ENCODE peak calls at places on chromosomes 3 and 15, in six cellular contexts. One of them, this sample, is unnamed.

GRCh38 chr3:138937690-138938055 is 9.3 kb downstream of the FOXL2 start:
- DNase-seq in cardiac fibroblast: no peak
- DNase-seq in GM12865: no peak
- DNase-seq in H7: no peak
- DNase-seq in ovary: no peak
- DNase-seq in astrocyte of the cerebellum: no peak
- DNase-seq in this sample: no peak

GRCh38 chr3:141240290-141241247 is 8.9 kb downstream of the PXYLP1 start:
- DNase-seq in ovary: no peak
- DNase-seq in H7: no peak
- DNase-seq in GM12865: no peak
- DNase-seq in cardiac fibroblast: peak
- DNase-seq in astrocyte of the cerebellum: peak
- DNase-seq in this sample: peak

GRCh38 chr3:134347516-134347915 is 26.7 kb downstream of the AMOTL2 start:
- DNase-seq in H7: no peak
- DNase-seq in astrocyte of the cerebellum: no peak
- DNase-seq in cardiac fibroblast: no peak
- DNase-seq in ovary: no peak
- DNase-seq in GM12865: no peak
- DNase-seq in this sample: no peak

GRCh38 chr15:72237286-72238224 is 6.6 kb upstream of the PKM start:
- DNase-seq in ovary: peak
- DNase-seq in H7: peak
- DNase-seq in GM12865: peak
- DNase-seq in astrocyte of the cerebellum: peak
- DNase-seq in cardiac fibroblast: peak
- DNase-seq in this sample: peak

GRCh38 chr15:84671211-84671610 is 13.2 kb upstream of the NMB start:
- DNase-seq in cardiac fibroblast: peak
- DNase-seq in GM12865: no peak
- DNase-seq in ovary: no peak
- DNase-seq in H7: no peak
- DNase-seq in astrocyte of the cerebellum: peak
- DNase-seq in this sample: peak

GRCh38 chr3:87198774-87199173 is 28.3 kb upstream of the CHMP2B start:
- DNase-seq in H7: no peak
- DNase-seq in ovary: no peak
- DNase-seq in astrocyte of the cerebellum: no peak
- DNase-seq in cardiac fibroblast: no peak
- DNase-seq in GM12865: no peak
- DNase-seq in this sample: no peak

GRCh38 chr15:25770618-25771369 is 92.3 kb downstream of the ATP10A start:
- DNase-seq in astrocyte of the cerebellum: no peak
- DNase-seq in H7: peak
- DNase-seq in GM12865: no peak
- DNase-seq in ovary: no peak
- DNase-seq in cardiac fibroblast: no peak
- DNase-seq in this sample: no peak

GRCh38 chr3:111980716-111981456 is 2.1 kb downstream of the ABHD10 start:
- DNase-seq in cardiac fibroblast: no peak
- DNase-seq in astrocyte of the cerebellum: no peak
- DNase-seq in GM12865: no peak
- DNase-seq in ovary: no peak
- DNase-seq in H7: no peak
- DNase-seq in this sample: no peak

GRCh38 chr3:177946965-177947364 is 589.3 kb upstream of the KCNMB2 start:
- DNase-seq in ovary: no peak
- DNase-seq in cardiac fibroblast: peak
- DNase-seq in astrocyte of the cerebellum: no peak
- DNase-seq in GM12865: no peak
- DNase-seq in H7: no peak
- DNase-seq in this sample: no peak

GRCh38 chr3:148748323-148748722 is 50.6 kb downstream of the AGTR1 start:
- DNase-seq in cardiac fibroblast: no peak
- DNase-seq in astrocyte of the cerebellum: no peak
- DNase-seq in H7: no peak
- DNase-seq in ovary: no peak
- DNase-seq in GM12865: no peak
- DNase-seq in this sample: no peak

GRCh38 chr3:113461488-113461887 is 20.2 kb upstream of the CFAP44 start:
- DNase-seq in H7: no peak
- DNase-seq in astrocyte of the cerebellum: no peak
- DNase-seq in ovary: no peak
- DNase-seq in cardiac fibroblast: no peak
- DNase-seq in GM12865: no peak
- DNase-seq in this sample: no peak

GRCh38 chr15:88090406-88091085 is 166.0 kb downstream of the NTRK3 start:
- DNase-seq in ovary: no peak
- DNase-seq in astrocyte of the cerebellum: no peak
- DNase-seq in cardiac fibroblast: no peak
- DNase-seq in H7: no peak
- DNase-seq in GM12865: no peak
- DNase-seq in this sample: no peak

GRCh38 chr15:29050870-29051269 is 165.1 kb downstream of the APBA2 start:
- DNase-seq in astrocyte of the cerebellum: no peak
- DNase-seq in ovary: no peak
- DNase-seq in GM12865: no peak
- DNase-seq in H7: no peak
- DNase-seq in cardiac fibroblast: peak
- DNase-seq in this sample: peak

GRCh38 chr3:129003578-129004112 is 2.5 kb downstream of the EFCC1 start:
- DNase-seq in GM12865: peak
- DNase-seq in astrocyte of the cerebellum: no peak
- DNase-seq in ovary: no peak
- DNase-seq in cardiac fibroblast: no peak
- DNase-seq in H7: peak
- DNase-seq in this sample: no peak

GRCh38 chr3:12339701-12340480 is 51.0 kb downstream of the PPARG start:
- DNase-seq in H7: no peak
- DNase-seq in GM12865: no peak
- DNase-seq in cardiac fibroblast: no peak
- DNase-seq in astrocyte of the cerebellum: no peak
- DNase-seq in ovary: no peak
- DNase-seq in this sample: no peak

GRCh38 chr15:64443747-64444621 is 16.4 kb upstream of the ZNF609 start:
- DNase-seq in H7: no peak
- DNase-seq in cardiac fibroblast: peak
- DNase-seq in GM12865: peak
- DNase-seq in astrocyte of the cerebellum: peak
- DNase-seq in ovary: no peak
- DNase-seq in this sample: peak

GRCh38 chr3:122497425-122497824 is 17.3 kb downstream of the KPNA1 start:
- DNase-seq in H7: no peak
- DNase-seq in cardiac fibroblast: peak
- DNase-seq in ovary: no peak
- DNase-seq in astrocyte of the cerebellum: peak
- DNase-seq in GM12865: peak
- DNase-seq in this sample: peak

GRCh38 chr15:68418611-68419161 is 13.3 kb downstream of the ITGA11 start:
- DNase-seq in cardiac fibroblast: peak
- DNase-seq in astrocyte of the cerebellum: peak
- DNase-seq in ovary: no peak
- DNase-seq in H7: no peak
- DNase-seq in GM12865: no peak
- DNase-seq in this sample: peak

GRCh38 chr3:40073310-40074007 is 236.0 kb upstream of the EIF1B start:
- DNase-seq in astrocyte of the cerebellum: no peak
- DNase-seq in GM12865: no peak
- DNase-seq in ovary: no peak
- DNase-seq in cardiac fibroblast: no peak
- DNase-seq in H7: peak
- DNase-seq in this sample: no peak

GRCh38 chr15:93362821-93363220 is 273.8 kb upstream of the RGMA start:
- DNase-seq in cardiac fibroblast: no peak
- DNase-seq in astrocyte of the cerebellum: no peak
- DNase-seq in GM12865: no peak
- DNase-seq in H7: peak
- DNase-seq in ovary: peak
- DNase-seq in this sample: no peak

DNA sequence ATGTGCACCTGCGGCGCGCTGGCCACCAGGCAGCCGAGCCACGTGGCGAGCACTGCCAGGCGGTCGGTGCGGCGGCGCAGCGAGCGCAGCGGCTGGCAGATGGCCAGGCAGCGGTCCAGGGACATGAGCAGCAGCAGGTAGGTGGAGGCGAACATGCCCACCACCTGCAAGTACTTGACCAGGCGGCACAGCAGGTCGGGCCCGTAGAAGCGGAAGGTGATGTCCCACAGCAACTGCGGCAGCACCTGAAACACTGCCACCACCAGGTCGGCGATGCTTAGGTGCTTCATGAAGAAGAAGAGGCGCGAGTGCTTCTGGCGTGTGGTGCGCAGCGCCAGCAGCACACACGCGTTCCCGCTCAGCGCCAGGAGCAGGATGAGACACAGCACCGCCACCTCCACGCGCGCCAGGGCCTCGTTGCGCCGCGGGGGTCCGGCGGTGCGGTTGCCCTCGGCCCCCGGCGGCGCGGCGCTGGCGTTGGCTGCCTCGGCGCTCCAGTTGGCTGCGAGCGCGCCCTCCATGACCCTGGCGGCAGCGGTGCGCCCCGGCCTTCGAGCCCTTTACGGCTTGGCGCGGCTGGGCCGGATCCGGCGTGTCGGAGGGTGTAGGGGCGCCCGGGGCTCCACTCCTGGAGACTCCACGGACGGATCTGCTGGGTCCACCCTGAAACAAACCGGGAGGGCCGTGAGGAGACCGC is 1.6 kb downstream of the OXTR start:
- DNase-seq in GM12865: peak
- DNase-seq in astrocyte of the cerebellum: no peak
- DNase-seq in H7: peak
- DNase-seq in cardiac fibroblast: peak
- DNase-seq in ovary: no peak
- DNase-seq in this sample: no peak
- H3K4me3 ChIP-seq in GM12865: peak
- H3K4me3 ChIP-seq in astrocyte of the cerebellum: peak
- H3K4me3 ChIP-seq in H7: peak
- H3K4me3 ChIP-seq in cardiac fibroblast: peak
- H3K4me3 ChIP-seq in ovary: no peak
- H3K4me3 ChIP-seq in this sample: peak

GRCh38 chr15:41936649-41937567 is 35.4 kb downstream of the EHD4 start:
- DNase-seq in astrocyte of the cerebellum: no peak
- DNase-seq in GM12865: peak
- DNase-seq in cardiac fibroblast: peak
- DNase-seq in H7: no peak
- DNase-seq in ovary: no peak
- DNase-seq in this sample: no peak

GRCh38 chr15:41939986-41940385 is 32.4 kb downstream of the EHD4 start:
- DNase-seq in ovary: no peak
- DNase-seq in cardiac fibroblast: no peak
- DNase-seq in astrocyte of the cerebellum: no peak
- DNase-seq in H7: no peak
- DNase-seq in GM12865: no peak
- DNase-seq in this sample: no peak

GRCh38 chr15:41936155-41936554 is 36.2 kb downstream of the EHD4 start:
- DNase-seq in cardiac fibroblast: no peak
- DNase-seq in GM12865: no peak
- DNase-seq in ovary: no peak
- DNase-seq in H7: no peak
- DNase-seq in astrocyte of the cerebellum: no peak
- DNase-seq in this sample: no peak

GRCh38 chr15:41935566-41936020 is 36.8 kb downstream of the EHD4 start:
- DNase-seq in H7: no peak
- DNase-seq in ovary: no peak
- DNase-seq in GM12865: peak
- DNase-seq in cardiac fibroblast: no peak
- DNase-seq in astrocyte of the cerebellum: no peak
- DNase-seq in this sample: no peak

DNA sequence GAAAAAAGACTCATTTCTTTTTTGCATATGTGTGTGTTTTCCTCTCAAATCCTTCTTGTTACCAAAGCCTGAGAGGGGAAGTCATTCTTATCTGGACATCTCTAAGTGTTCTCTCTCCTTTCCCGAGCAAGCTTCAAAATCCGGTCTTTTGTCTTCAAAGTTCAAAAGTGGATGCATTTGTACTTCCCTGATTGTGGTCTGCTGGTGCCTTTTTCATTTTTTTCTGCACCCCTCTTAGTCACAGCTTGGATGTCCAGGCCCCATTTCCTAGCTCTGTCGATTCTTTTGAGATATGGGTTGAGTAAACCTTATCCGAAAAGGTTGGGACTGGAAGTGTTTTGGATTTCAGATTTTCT is 34.8 kb downstream of the EHD4 start:
- DNase-seq in GM12865: no peak
- DNase-seq in cardiac fibroblast: no peak
- DNase-seq in ovary: no peak
- DNase-seq in astrocyte of the cerebellum: no peak
- DNase-seq in H7: no peak
- DNase-seq in this sample: no peak
- H3K4me3 ChIP-seq in GM12865: no peak
- H3K4me3 ChIP-seq in cardiac fibroblast: no peak
- H3K4me3 ChIP-seq in ovary: no peak
- H3K4me3 ChIP-seq in astrocyte of the cerebellum: no peak
- H3K4me3 ChIP-seq in H7: no peak
- H3K4me3 ChIP-seq in this sample: no peak

GRCh38 chr3:182704926-182705325 is 88.4 kb upstream of the ATP11B start:
- DNase-seq in H7: peak
- DNase-seq in cardiac fibroblast: no peak
- DNase-seq in ovary: no peak
- DNase-seq in GM12865: no peak
- DNase-seq in astrocyte of the cerebellum: no peak
- DNase-seq in this sample: no peak
- H3K4me3 ChIP-seq in H7: no peak
- H3K4me3 ChIP-seq in cardiac fibroblast: no peak
- H3K4me3 ChIP-seq in ovary: no peak
- H3K4me3 ChIP-seq in GM12865: no peak
- H3K4me3 ChIP-seq in astrocyte of the cerebellum: no peak
- H3K4me3 ChIP-seq in this sample: no peak

GRCh38 chr3:171176244-171176925 is 149.9 kb upstream of the SLC2A2 start:
- DNase-seq in cardiac fibroblast: no peak
- DNase-seq in astrocyte of the cerebellum: no peak
- DNase-seq in GM12865: no peak
- DNase-seq in H7: no peak
- DNase-seq in ovary: no peak
- DNase-seq in this sample: no peak

GRCh38 chr3:171177553-171177952 is 151.0 kb upstream of the SLC2A2 start:
- DNase-seq in H7: no peak
- DNase-seq in cardiac fibroblast: no peak
- DNase-seq in GM12865: no peak
- DNase-seq in ovary: no peak
- DNase-seq in astrocyte of the cerebellum: no peak
- DNase-seq in this sample: no peak

GRCh38 chr3:171173732-171174131 is 147.2 kb upstream of the SLC2A2 start:
- DNase-seq in cardiac fibroblast: no peak
- DNase-seq in GM12865: no peak
- DNase-seq in H7: peak
- DNase-seq in ovary: no peak
- DNase-seq in astrocyte of the cerebellum: no peak
- DNase-seq in this sample: no peak

GRCh38 chr3:171177056-171177455 is 150.5 kb upstream of the SLC2A2 start:
- DNase-seq in ovary: no peak
- DNase-seq in astrocyte of the cerebellum: no peak
- DNase-seq in GM12865: no peak
- DNase-seq in H7: no peak
- DNase-seq in cardiac fibroblast: no peak
- DNase-seq in this sample: no peak

DNA sequence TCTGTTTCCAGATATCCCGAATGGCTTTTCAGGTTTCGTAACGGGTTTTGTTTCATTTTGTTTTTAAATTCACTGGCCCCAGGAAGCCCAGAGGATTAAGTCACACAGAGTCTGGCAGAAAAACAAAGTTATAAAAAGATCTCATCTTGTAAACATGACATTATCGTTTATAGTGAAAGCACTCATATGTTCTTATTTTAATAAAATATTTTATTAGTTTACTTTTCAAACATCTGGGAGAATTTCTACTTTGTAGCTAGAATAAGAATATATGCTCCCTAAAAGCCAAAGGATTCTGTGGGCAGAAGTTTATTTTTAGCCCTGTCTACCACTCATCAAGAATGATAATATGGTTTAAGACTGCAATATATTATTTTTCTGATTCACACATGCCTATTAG is 149.3 kb upstream of the SLC2A2 start:
- DNase-seq in H7: no peak
- DNase-seq in GM12865: no peak
- DNase-seq in cardiac fibroblast: peak
- DNase-seq in astrocyte of the cerebellum: no peak
- DNase-seq in ovary: no peak
- DNase-seq in this sample: no peak
- H3K4me3 ChIP-seq in H7: no peak
- H3K4me3 ChIP-seq in GM12865: no peak
- H3K4me3 ChIP-seq in cardiac fibroblast: no peak
- H3K4me3 ChIP-seq in astrocyte of the cerebellum: no peak
- H3K4me3 ChIP-seq in ovary: peak
- H3K4me3 ChIP-seq in this sample: no peak